ENCODE peak calls at places on chromosome 20, in nine cellular contexts. G is left ventricle myocardium inferior, P is A549, V is astrocyte, B is keratinocyte, M is GM23338, I is hepatocyte, F is neural progenitor cell, W is AG04450. J is an unnamed sample.

GRCh38 chr20:4898282-4898681 is 103.0 kb downstream of the SLC23A2 start:
- DNase-seq in I (peak; percentile 75), G (peak; percentile 29), F (no peak), W (peak; percentile 43), B (peak; percentile 92), P (no peak), M (no peak), V (peak; percentile 79), J (no peak)

GRCh38 chr20:50054626-50055511 is 58.1 kb downstream of the UBE2V1 start:
- DNase-seq in I (peak; percentile 82), M (no peak), B (no peak), P (no peak), V (peak; percentile 32), W (no peak), G (peak; percentile 46), F (peak; percentile 40), J (no peak)

GRCh38 chr20:8303651-8304050 is 171.6 kb downstream of the PLCB1 start:
- DNase-seq in F (no peak), V (no peak), B (no peak), W (no peak), I (no peak), P (no peak), M (no peak), G (no peak), J (no peak)

GRCh38 chr20:19921349-19921793 is 95.8 kb upstream of the NAA20 start:
- DNase-seq in F (no peak), P (no peak), I (no peak), V (no peak), G (peak; percentile 39), B (no peak), W (no peak), M (peak; percentile 66), J (no peak)

GRCh38 chr20:9590189-9590588 is 75.8 kb downstream of the LAMP5 start:
- DNase-seq in W (peak; percentile 55), M (no peak), G (no peak), V (peak; percentile 9), P (no peak), I (no peak), B (no peak), F (no peak), J (no peak)

GRCh38 chr20:60446273-60447111 is 488.3 kb downstream of the CDH26 start:
- DNase-seq in G (no peak), P (no peak), I (no peak), W (no peak), F (no peak), B (no peak), M (no peak), V (peak; percentile 6), J (no peak)

GRCh38 chr20:47985092-47985850 is 200.0 kb upstream of the SULF2 start:
- DNase-seq in W (no peak), B (no peak), V (peak; percentile 73), M (peak; percentile 68), I (peak; percentile 72), G (no peak), P (peak; percentile 22), F (peak; percentile 32), J (no peak)

GRCh38 chr20:43736588-43737091 is 9.8 kb upstream of the GTSF1L start:
- DNase-seq in P (no peak), B (no peak), W (no peak), G (no peak), I (peak; percentile 23), F (peak; percentile 76), V (no peak), M (peak; percentile 62), J (no peak)

GRCh38 chr20:11849976-11850670 is 67.6 kb upstream of the BTBD3 start:
- DNase-seq in V (peak; percentile 78), M (no peak), F (no peak), B (peak; percentile 62), W (no peak), P (no peak), I (no peak), G (no peak), J (peak; percentile 30)

GRCh38 chr20:41476013-41476441 is 109.4 kb upstream of the EMILIN3 start:
- DNase-seq in M (no peak), F (no peak), B (no peak), G (no peak), V (peak; percentile 78), W (peak; percentile 21), I (no peak), P (no peak), J (no peak)

GRCh38 chr20:62366370-62367135 is 559 bp downstream of the LAMA5 start:
- DNase-seq in M (peak; percentile 91), P (no peak), W (no peak), G (peak; percentile 47), B (no peak), F (peak; percentile 89), V (no peak), I (peak; percentile 83), J (peak; percentile 81)

GRCh38 chr20:8062781-8063180 is 43.2 kb upstream of the TMX4 start:
- DNase-seq in V (peak; percentile 51), W (no peak), G (no peak), B (no peak), F (no peak), P (no peak), M (no peak), I (no peak), J (no peak)

GRCh38 chr20:60071965-60072364 is 113.7 kb downstream of the CDH26 start:
- DNase-seq in V (peak; percentile 44), W (no peak), I (no peak), F (no peak), M (no peak), G (no peak), B (no peak), P (no peak), J (no peak)

GRCh38 chr20:59831901-59832240 is 101.6 kb downstream of the SYCP2 start:
- DNase-seq in F (no peak), V (no peak), B (no peak), M (no peak), I (peak; percentile 6), G (peak; percentile 25), W (no peak), P (no peak), J (no peak)

GRCh38 chr20:22581437-22582385 is 2.7 kb downstream of the FOXA2 start:
- DNase-seq in I (no peak), P (no peak), V (no peak), W (no peak), M (peak; percentile 47), F (peak; percentile 61), G (no peak), B (no peak), J (no peak)

GRCh38 chr20:11807070-11807741 is 110.5 kb upstream of the BTBD3 start:
- DNase-seq in I (no peak), B (no peak), G (no peak), V (peak; percentile 92), W (peak; percentile 74), P (no peak), F (no peak), M (no peak), J (no peak)

DNA sequence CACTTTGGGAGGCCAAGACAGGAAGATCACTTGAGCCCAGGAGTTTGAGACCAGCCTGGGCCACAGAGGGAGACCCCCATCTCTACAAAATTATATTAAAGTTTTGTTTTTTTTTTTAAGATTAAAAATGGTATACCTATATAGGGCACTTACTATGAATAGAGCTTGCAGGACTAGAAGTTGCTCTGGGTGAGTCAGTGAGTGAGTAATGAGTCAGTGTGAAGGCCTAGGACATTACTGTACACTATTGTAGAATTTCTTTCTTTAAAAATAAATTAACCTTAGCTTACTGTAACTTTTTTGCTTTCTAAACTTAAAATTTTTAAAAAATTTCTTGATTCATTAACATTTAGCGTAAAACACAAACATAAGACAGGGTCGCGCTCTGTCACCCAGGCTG is 29.7 kb downstream of the STK35 start:
- DNase-seq in I (no peak), B (no peak), W (no peak), V (peak; percentile 81), M (no peak), P (no peak), G (no peak), F (no peak), J (no peak)
- H3K27ac ChIP-seq in I (no peak overlapping the region), B (peak overlapping the region; percentile 26), W (peak overlapping the region; percentile 73), V (peak overlapping the region; percentile 85), M (no peak overlapping the region), P (no peak overlapping the region), G (peak overlapping the region; percentile 65), F (no peak overlapping the region), J (no peak overlapping the region)

DNA sequence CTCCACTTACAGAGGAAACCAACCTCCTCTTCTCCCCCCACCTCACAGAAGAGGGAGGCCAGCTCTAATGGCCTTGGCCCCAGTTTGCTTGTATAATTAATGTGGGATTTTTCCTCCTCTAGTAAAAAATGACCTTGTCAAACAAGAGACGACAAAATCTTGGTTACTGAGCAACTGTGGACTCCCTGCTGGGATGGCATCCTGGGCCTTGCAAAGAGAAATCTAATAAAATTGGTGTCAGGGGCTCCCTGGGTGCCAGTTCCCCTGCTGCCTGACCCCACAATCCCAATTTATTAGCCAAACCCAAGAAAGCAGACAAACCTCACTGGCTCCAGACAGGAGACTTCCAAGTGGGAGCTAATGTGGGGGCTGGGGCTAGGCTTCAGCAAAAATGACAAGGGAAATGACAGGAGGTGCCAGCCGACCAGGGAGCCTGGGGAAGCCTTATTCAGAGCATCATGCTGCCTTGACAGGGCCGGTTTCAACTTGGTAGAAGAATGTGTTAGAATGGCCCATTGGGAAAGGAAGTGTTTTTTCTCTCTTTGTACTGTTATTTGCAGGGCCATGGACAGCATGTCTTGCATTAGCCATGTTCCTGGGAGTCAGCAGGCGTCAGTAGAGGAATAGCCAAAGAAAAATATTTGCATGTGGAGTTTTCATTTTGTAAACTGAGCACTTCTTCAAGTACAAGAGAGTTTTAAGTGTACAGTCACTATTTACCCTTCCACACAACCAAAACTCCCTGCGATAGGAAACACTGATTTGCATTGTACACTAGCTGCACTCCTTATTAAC is 816.9 kb downstream of the DHX35 start:
- DNase-seq in B (no peak), M (peak; percentile 24), V (no peak), P (no peak), W (no peak), I (no peak), F (no peak), G (no peak), J (no peak)
- TF ChIP-seq CTCF in B (no peak), M (no peak), V (peak; percentile 24), P (no peak), W (peak; percentile 36), I (no peak), F (no peak), G (no peak), J (no peak)

GRCh38 chr20:33444797-33445560 is 1.4 kb upstream of the SNTA1 start:
- DNase-seq in F (no peak), V (no peak), I (peak; percentile 55), P (no peak), B (no peak), W (no peak), M (peak; percentile 46), G (peak; percentile 31), J (peak; percentile 50)
- H3K4me3 ChIP-seq in F (peak overlapping the region; percentile 79), V (peak overlapping the region; percentile 31), I (no peak overlapping the region), P (peak overlapping the region; percentile 83), B (peak overlapping the region; percentile 40), W (peak overlapping the region; percentile 79), M (peak overlapping the region; percentile 77), G (peak overlapping the region; percentile 77), J (peak overlapping the region; percentile 50)

DNA sequence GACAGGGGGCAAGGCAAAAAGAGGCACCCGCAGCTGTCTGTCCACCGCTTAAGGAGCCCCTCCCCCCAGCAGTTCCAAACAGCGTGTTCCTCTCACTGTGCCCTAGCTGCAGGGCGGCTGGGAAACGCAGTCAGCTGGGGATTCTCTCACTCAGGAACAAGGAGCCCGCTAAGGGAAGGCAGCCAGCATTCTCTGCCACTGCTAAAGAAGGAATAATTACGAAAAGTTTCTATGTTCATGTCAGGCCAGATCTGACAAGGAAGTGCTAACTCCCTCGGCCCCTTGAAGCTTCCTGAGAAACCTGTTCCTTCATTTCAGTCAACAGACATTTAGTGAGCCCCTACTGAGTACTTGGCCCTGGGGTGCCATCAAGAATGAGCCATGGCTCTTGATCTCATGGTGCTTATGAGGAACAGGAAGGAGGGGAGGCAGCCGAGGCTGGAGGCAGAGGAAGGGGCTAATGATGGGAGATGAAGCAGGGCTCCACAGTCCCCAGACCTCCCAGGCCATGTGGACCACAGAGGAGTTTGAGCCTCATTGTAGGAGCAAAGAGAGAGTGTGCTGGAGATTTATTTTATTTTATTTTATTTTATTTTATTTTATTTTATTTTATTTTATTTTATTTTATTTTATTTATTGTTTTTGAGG is 101.7 kb upstream of the PMEPA1 start:
- DNase-seq in G (no peak), M (peak; percentile 47), P (no peak), B (no peak), I (peak; percentile 55), V (no peak), W (no peak), F (peak; percentile 50), J (no peak)
- H3K27ac ChIP-seq in G (no peak overlapping the region), M (no peak overlapping the region), P (peak overlapping the region; percentile 59), B (no peak overlapping the region), I (peak overlapping the region; percentile 80), V (no peak overlapping the region), W (no peak overlapping the region), F (no peak overlapping the region), J (no peak overlapping the region)

J was measured in WERI-Rb-1.